ENCODE peak calls at places on chromosome 12, in four cellular contexts. R is NCI-H2029 treated with DMSO at 0.1 percent for 48 hours, Y is GM12865, X is GDM1. M is an unnamed sample.

GRCh38 chr12:128133321-128134050 is 133.5 kb upstream of the TMEM132C start:
- DNase-seq in X (no peak), Y (peak; percentile 14), R (peak; percentile 52), M (no peak)

GRCh38 chr12:81077686-81078441 is at the start of gene ACSS3:
- DNase-seq in X (no peak), Y (no peak), R (no peak), M (no peak)

GRCh38 chr12:124829008-124829707 is 34.5 kb downstream of the SCARB1 start:
- DNase-seq in X (no peak), Y (no peak), R (no peak), M (no peak)

GRCh38 chr12:19185262-19185929 is 55.9 kb downstream of the PLEKHA5 start:
- DNase-seq in R (no peak), Y (no peak), X (no peak), M (no peak)

GRCh38 chr12:30794020-30794419 is 39.3 kb upstream of the CAPRIN2 start:
- DNase-seq in Y (no peak), R (no peak), X (no peak), M (no peak)

GRCh38 chr12:94872671-94873367 is 130.7 kb downstream of the NDUFA12 start:
- DNase-seq in X (no peak), R (peak; percentile 22), Y (peak; percentile 57), M (peak; percentile 16)

GRCh38 chr12:42124764-42125371 is 19.8 kb downstream of the GXYLT1 start:
- DNase-seq in R (no peak), X (no peak), Y (no peak), M (no peak)

GRCh38 chr12:50200507-50201273 is 33.5 kb upstream of the CERS5 start:
- DNase-seq in X (no peak), R (no peak), Y (no peak), M (no peak)

GRCh38 chr12:18414671-18415070 is 153.4 kb downstream of the PIK3C2G start:
- DNase-seq in R (no peak), X (no peak), Y (no peak), M (no peak)

GRCh38 chr12:75705749-75706719 is 194.6 kb upstream of the KRR1 start:
- DNase-seq in Y (no peak), X (no peak), R (no peak), M (no peak)

GRCh38 chr12:10716704-10717315 is 6.3 kb downstream of the YBX3 start:
- DNase-seq in Y (no peak), R (no peak), X (no peak), M (no peak)

GRCh38 chr12:4909397-4909733 is 340 bp upstream of the KCNA1 start:
- DNase-seq in R (no peak), X (no peak), Y (no peak), M (no peak)

GRCh38 chr12:131923260-131923659 is 5.8 kb upstream of the PUS1 start:
- DNase-seq in X (no peak), R (no peak), Y (peak; percentile 90), M (no peak)

GRCh38 chr12:112947314-112947713 is 9.0 kb downstream of the OAS3 start:
- DNase-seq in X (no peak), Y (no peak), R (no peak), M (no peak)

GRCh38 chr12:127260531-127260930 is 1006.4 kb upstream of the TMEM132C start:
- DNase-seq in Y (no peak), X (no peak), R (no peak), M (no peak)

GRCh38 chr12:129673807-129674206 is 230.0 kb downstream of the TMEM132D start:
- DNase-seq in Y (no peak), R (no peak), X (no peak), M (no peak)

GRCh38 chr12:113056631-113057488 is at the start of gene DTX1:
- DNase-seq in X (no peak), Y (no peak), R (no peak), M (peak; percentile 56)

GRCh38 chr12:82479511-82479910 is 121.2 kb downstream of the METTL25 start:
- DNase-seq in Y (no peak), X (no peak), R (no peak), M (no peak)

GRCh38 chr12:103779410-103780092 is 61.5 kb downstream of the NT5DC3 start:
- DNase-seq in R (no peak), X (no peak), Y (no peak), M (no peak)

GRCh38 chr12:1741154-1741949 is 50.5 kb downstream of the ADIPOR2 start:
- DNase-seq in Y (no peak), R (no peak), X (no peak), M (no peak)

GRCh38 chr12:10101648-10102220 is 2.9 kb upstream of the CLEC1A start:
- DNase-seq in Y (no peak), R (no peak), X (no peak), M (no peak)

GRCh38 chr12:96396209-96396608 is 4.0 kb downstream of the CDK17 start:
- DNase-seq in R (no peak), X (no peak), Y (no peak), M (no peak)

GRCh38 chr12:42759622-42760273 is 170.2 kb upstream of the PRICKLE1 start:
- DNase-seq in R (no peak), X (no peak), Y (no peak), M (no peak)

GRCh38 chr12:27515671-27516070 is 8.3 kb upstream of the PPFIBP1 start:
- DNase-seq in X (no peak), R (no peak), Y (no peak), M (no peak)

GRCh38 chr12:66453111-66453510 is 150.8 kb downstream of the HELB start:
- DNase-seq in R (no peak), X (no peak), Y (no peak), M (no peak)

GRCh38 chr12:92218394-92219077 is 72.9 kb upstream of the BTG1 start:
- DNase-seq in Y (peak; percentile 12), R (no peak), X (no peak), M (no peak)

GRCh38 chr12:26523708-26524150 is 309.3 kb downstream of the ITPR2 start:
- DNase-seq in R (peak; percentile 85), X (no peak), Y (no peak), M (peak; percentile 28)

GRCh38 chr12:116524964-116525379 is 34.2 kb upstream of the MAP1LC3B2 start:
- DNase-seq in X (no peak), Y (no peak), R (no peak), M (no peak)

GRCh38 chr12:129750426-129750825 is 153.4 kb downstream of the TMEM132D start:
- DNase-seq in Y (no peak), R (no peak), X (no peak), M (no peak)

GRCh38 chr12:41439134-41439533 is 251.0 kb downstream of the PDZRN4 start:
- DNase-seq in X (no peak), Y (no peak), R (no peak), M (no peak)

GRCh38 chr12:68497702-68498101 is 113.0 kb upstream of the RAP1B start:
- DNase-seq in R (no peak), X (peak; percentile 34), Y (peak; percentile 31), M (no peak)

GRCh38 chr12:53173085-53173715 is 7.3 kb upstream of the ZNF740 start:
- DNase-seq in X (no peak), Y (no peak), R (no peak), M (no peak)

GRCh38 chr12:17372508-17372907 is 717.5 kb downstream of the RERGL start:
- DNase-seq in R (no peak), Y (no peak), X (no peak), M (no peak)